ENCODE peak calls at places on chromosome 12, in eight cellular contexts. P is IMR-90, N is K562, D is lung, Y is hepatocyte, H is stomach, A is tibial artery, R is mammary epithelial cell. K is an unnamed sample. For H3K9me3 and H3K36me3, the result is how much of the 10 kb centered on the place peaks cover.

GRCh38 chr12:109995366-109995702 is 834 bp downstream of the GIT2 start:
- DNase-seq in P (no peak), Y (no peak), R (no peak), H (no peak), D (no peak), A (no peak), N (no peak), K (no peak)

GRCh38 chr12:103620395-103620794 is 33.3 kb downstream of the STAB2 start:
- DNase-seq in N (no peak), P (no peak), R (no peak), H (no peak), Y (no peak), D (no peak), A (no peak), K (no peak)

GRCh38 chr12:12903642-12904609 is 12.6 kb downstream of the GPRC5A start:
- DNase-seq in H (no peak), N (no peak), Y (peak), P (no peak), D (no peak), A (peak), R (no peak), K (no peak)

GRCh38 chr12:96606134-96606533 is 116.8 kb downstream of the CFAP54 start:
- DNase-seq in N (no peak), A (no peak), R (no peak), H (no peak), Y (no peak), D (no peak), P (no peak), K (no peak)

GRCh38 chr12:76219806-76220205 is 128.4 kb downstream of the BBS10 start:
- DNase-seq in P (no peak), H (no peak), Y (no peak), D (no peak), R (no peak), N (no peak), A (no peak), K (no peak)

GRCh38 chr12:110641512-110641911 is 27.6 kb downstream of the TCTN1 start:
- DNase-seq in N (no peak), A (no peak), D (no peak), R (no peak), Y (no peak), H (no peak), P (peak), K (no peak)

GRCh38 chr12:18700254-18700653 is 37.6 kb downstream of the PLCZ1 start:
- DNase-seq in P (peak), Y (peak), N (no peak), R (no peak), D (no peak), A (no peak), H (no peak), K (no peak)

GRCh38 chr12:103877934-103878510 is 37.0 kb upstream of the NT5DC3 start:
- DNase-seq in N (peak), A (no peak), Y (peak), H (peak), R (peak), D (peak), P (peak), K (peak)

GRCh38 chr12:88753074-88753473 is 172.8 kb upstream of the KITLG start:
- DNase-seq in D (no peak), A (no peak), H (no peak), Y (no peak), N (no peak), P (peak), R (peak), K (no peak)

GRCh38 chr12:73413051-73413450 is 1124.6 kb upstream of the ATXN7L3B start:
- DNase-seq in N (no peak), A (no peak), D (no peak), P (no peak), R (no peak), Y (no peak), H (no peak), K (no peak)
- H3K9me3 ChIP-seq in N (under half), A (under half), D (under half), P (under half), R (under half), Y (under half), H (under half), K (under half)

GRCh38 chr12:67692966-67693365 is 44.4 kb downstream of the DYRK2 start:
- DNase-seq in N (no peak), D (no peak), H (no peak), Y (no peak), A (no peak), R (no peak), P (no peak), K (no peak)

GRCh38 chr12:67690656-67691055 is 42.1 kb downstream of the DYRK2 start:
- DNase-seq in P (no peak), D (no peak), N (no peak), Y (no peak), H (no peak), A (no peak), R (no peak), K (no peak)

GRCh38 chr12:67689339-67689738 is 40.8 kb downstream of the DYRK2 start:
- DNase-seq in P (no peak), Y (no peak), H (no peak), R (no peak), N (no peak), D (no peak), A (no peak), K (no peak)

GRCh38 chr12:67692135-67692534 is 43.6 kb downstream of the DYRK2 start:
- DNase-seq in A (no peak), R (no peak), P (no peak), N (no peak), Y (no peak), D (no peak), H (no peak), K (no peak)

DNA sequence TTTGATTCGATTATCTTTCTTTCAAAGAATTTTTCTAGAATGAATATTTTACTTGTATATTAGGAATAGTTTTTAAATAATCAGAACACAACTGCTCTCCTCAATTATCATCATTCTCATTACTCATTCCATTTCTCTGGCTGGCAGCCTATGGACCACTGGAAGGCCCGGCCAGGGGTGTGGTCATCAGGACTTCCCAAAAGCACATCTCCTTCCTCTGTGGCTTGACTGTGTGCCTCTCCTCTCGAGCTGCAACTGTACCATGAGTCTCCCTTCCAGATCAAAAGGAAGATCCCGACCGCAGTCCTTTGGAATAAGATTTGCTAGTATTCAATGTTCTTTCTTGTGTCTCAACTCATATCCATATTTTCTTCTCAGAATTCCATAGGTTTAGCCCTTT is 42.7 kb downstream of the DYRK2 start:
- DNase-seq in A (no peak), P (no peak), R (no peak), D (no peak), N (no peak), H (no peak), Y (no peak), K (no peak)
- H3K36me3 ChIP-seq in A (under half), P (under half), R (under half), D (under half), N (under half), H (under half), Y (under half), K (under half)

GRCh38 chr12:131455581-131456110 is 255.2 kb upstream of the SFSWAP start:
- DNase-seq in Y (no peak), A (no peak), D (no peak), N (no peak), H (peak), R (no peak), P (no peak), K (no peak)

GRCh38 chr12:131455218-131455506 is 255.7 kb upstream of the SFSWAP start:
- DNase-seq in Y (no peak), P (no peak), R (no peak), D (no peak), H (no peak), N (no peak), A (no peak), K (no peak)

GRCh38 chr12:131449027-131449426 is 261.9 kb upstream of the SFSWAP start:
- DNase-seq in R (no peak), A (no peak), N (no peak), D (no peak), Y (no peak), P (no peak), H (no peak), K (no peak)

GRCh38 chr12:131454418-131455217 is 256.3 kb upstream of the SFSWAP start:
- DNase-seq in H (peak), A (peak), Y (peak), D (no peak), R (no peak), N (peak), P (no peak), K (no peak)

GRCh38 chr12:131452444-131452860 is 258.4 kb upstream of the SFSWAP start:
- DNase-seq in A (no peak), D (no peak), P (no peak), Y (peak), R (no peak), N (peak), H (peak), K (no peak)
- TF ChIP-seq CTCF in A (no peak), D (peak), P (no peak), Y (peak), R (no peak), N (peak), H (peak), K (peak)

DNA sequence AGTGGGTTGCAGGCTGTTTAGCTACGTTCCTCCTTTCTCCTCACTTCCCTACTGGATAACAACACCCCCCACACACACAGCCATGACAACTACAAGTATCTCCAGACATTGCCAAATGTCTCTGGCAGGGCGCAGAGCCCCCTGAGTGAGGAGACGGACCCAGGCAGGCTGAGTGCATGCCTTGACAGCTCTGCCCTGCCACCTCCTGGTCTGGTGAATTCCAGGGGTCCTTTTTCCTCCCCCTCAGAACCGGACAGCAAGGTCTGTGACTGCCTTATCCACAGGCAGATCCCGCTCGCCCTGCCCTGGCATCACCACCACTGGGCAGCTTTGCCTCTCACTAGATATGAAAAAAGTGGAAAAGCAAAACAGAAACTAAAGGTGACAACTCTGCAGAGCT is 276.5 kb downstream of the TMEM132C start:
- DNase-seq in Y (no peak), D (no peak), R (no peak), N (no peak), P (no peak), H (no peak), A (no peak), K (no peak)
- H3K9me3 ChIP-seq in Y (under half), D (under half), R (under half), N (under half), P (under half), H (under half), A (under half), K (under half)

GRCh38 chr12:27515671-27516070 is 8.3 kb upstream of the PPFIBP1 start:
- DNase-seq in R (no peak), D (no peak), A (no peak), H (no peak), N (no peak), P (no peak), Y (no peak), K (no peak)

GRCh38 chr12:27511723-27512045 is 12.3 kb upstream of the PPFIBP1 start:
- DNase-seq in A (no peak), H (no peak), N (no peak), P (no peak), Y (peak), R (no peak), D (no peak), K (no peak)

GRCh38 chr12:27511031-27511722 is 12.8 kb upstream of the PPFIBP1 start:
- DNase-seq in A (no peak), P (peak), H (no peak), D (no peak), Y (peak), N (no peak), R (no peak), K (no peak)

GRCh38 chr12:27516625-27517024 is 7.4 kb upstream of the PPFIBP1 start:
- DNase-seq in Y (no peak), A (no peak), D (no peak), H (no peak), N (no peak), R (no peak), P (no peak), K (no peak)

DNA sequence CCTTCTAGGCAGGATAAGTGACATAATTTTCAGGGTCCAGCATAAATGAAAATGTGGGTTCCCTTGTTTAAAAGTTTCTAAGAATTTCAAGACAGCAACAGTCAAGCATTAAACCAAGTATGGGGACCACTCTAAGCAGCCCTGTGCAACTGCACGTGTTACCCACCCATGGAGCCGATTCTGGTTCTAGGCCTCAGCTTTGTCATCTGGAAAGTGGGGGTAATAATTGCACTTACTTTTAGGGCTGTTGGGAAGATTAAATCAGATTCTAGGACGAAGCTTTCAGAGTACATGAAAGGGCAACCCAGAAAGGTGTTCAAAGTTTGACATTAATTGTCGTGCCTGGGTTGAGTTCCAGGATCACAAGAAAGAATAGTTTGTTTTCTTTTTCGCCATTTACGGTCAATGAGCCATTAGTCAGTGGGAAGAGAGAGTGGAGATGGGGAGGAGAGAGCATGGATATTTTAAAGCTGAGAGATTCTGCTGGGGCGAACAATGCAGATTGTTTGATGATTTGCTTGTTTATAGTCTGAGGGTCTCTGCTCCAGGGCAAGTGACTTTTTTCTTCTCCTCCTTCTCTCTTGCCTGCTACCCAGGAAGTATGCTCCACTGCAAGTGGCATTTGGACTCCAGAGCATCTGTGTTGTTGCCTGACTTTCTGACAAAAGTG is 10.7 kb upstream of the PPFIBP1 start:
- DNase-seq in N (no peak), H (no peak), Y (no peak), A (no peak), R (no peak), D (no peak), P (no peak), K (no peak)
- H3K36me3 ChIP-seq in N (under half), H (under half), Y (under half), A (under half), R (under half), D (under half), P (under half), K (under half)

DNA sequence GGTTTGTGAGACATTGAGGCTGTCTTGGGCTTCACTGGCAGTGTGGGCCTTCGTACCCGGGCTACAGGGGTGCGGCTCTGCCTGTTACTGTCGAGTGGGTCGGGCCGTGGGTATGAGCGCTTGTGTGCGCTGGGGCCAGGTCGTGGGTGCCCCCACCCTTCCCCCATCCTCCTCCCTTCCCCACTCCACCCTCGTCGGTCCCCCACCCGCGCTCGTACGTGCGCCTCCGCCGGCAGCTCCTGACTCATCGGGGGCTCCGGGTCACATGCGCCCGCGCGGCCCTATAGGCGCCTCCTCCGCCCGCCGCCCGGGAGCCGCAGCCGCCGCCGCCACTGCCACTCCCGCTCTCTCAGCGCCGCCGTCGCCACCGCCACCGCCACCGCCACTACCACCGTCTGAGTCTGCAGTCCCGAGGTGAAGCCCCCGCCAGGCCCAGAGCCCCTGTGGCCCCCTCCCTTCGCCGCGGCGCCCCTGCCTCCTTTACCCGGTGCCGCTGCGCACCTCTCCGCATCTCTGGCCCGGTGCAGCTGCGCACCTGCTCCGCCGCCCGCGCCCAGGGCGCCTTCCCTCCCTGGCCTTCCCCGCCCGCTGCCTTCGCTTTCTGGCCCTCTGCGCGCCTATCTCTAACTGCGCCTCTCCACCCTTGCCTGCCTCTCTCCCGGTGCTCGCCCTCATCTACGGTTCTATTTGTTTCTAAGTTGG is at the start of gene ENO2:
- DNase-seq in N (peak), H (peak), D (peak), Y (peak), R (no peak), P (peak), A (peak), K (peak)
- TF ChIP-seq CTCF in N (no peak), H (no peak), D (no peak), Y (no peak), R (no peak), P (no peak), A (no peak), K (no peak)